ENCODE peak calls at places on chromosomes 11 and 22, in ten cellular contexts. One of them, this sample, is unnamed.

GRCh38 chr22:50118557-50119168 is 28.9 kb downstream of the MOV10L1 start:
- DNase-seq in PC-3: no peak
- DNase-seq in neuronal stem cell: no peak
- DNase-seq in endothelial cell of umbilical vein: peak; percentile 98
- DNase-seq in K562: peak; percentile 95
- DNase-seq in OCI-LY7: no peak
- DNase-seq in MM.1S: no peak
- DNase-seq in mesenchymal stem cell: peak; percentile 99
- DNase-seq in IMR-90: peak; percentile 100
- DNase-seq in astrocyte: peak; percentile 99
- DNase-seq in this sample: peak; percentile 91

GRCh38 chr22:39254789-39255298 is 10.1 kb upstream of the PDGFB start:
- DNase-seq in OCI-LY7: no peak
- DNase-seq in endothelial cell of umbilical vein: peak; percentile 84
- DNase-seq in astrocyte: peak; percentile 47
- DNase-seq in IMR-90: peak; percentile 79
- DNase-seq in PC-3: peak; percentile 38
- DNase-seq in neuronal stem cell: no peak
- DNase-seq in K562: peak; percentile 24
- DNase-seq in MM.1S: peak; percentile 71
- DNase-seq in mesenchymal stem cell: peak; percentile 89
- DNase-seq in this sample: no peak

GRCh38 chr11:116829525-116830183 is at the start of gene APOC3:
- DNase-seq in neuronal stem cell: no peak
- DNase-seq in IMR-90: peak; percentile 37
- DNase-seq in mesenchymal stem cell: peak; percentile 24
- DNase-seq in MM.1S: no peak
- DNase-seq in astrocyte: no peak
- DNase-seq in OCI-LY7: no peak
- DNase-seq in K562: no peak
- DNase-seq in PC-3: no peak
- DNase-seq in endothelial cell of umbilical vein: no peak
- DNase-seq in this sample: peak; percentile 80

GRCh38 chr11:99773646-99774045 is 752.9 kb downstream of the CNTN5 start:
- DNase-seq in IMR-90: peak; percentile 60
- DNase-seq in astrocyte: peak; percentile 4
- DNase-seq in neuronal stem cell: no peak
- DNase-seq in OCI-LY7: no peak
- DNase-seq in MM.1S: no peak
- DNase-seq in PC-3: no peak
- DNase-seq in K562: no peak
- DNase-seq in endothelial cell of umbilical vein: no peak
- DNase-seq in mesenchymal stem cell: peak; percentile 97
- DNase-seq in this sample: peak; percentile 19

GRCh38 chr22:41742918-41743317 is 43.6 kb downstream of the MEI1 start:
- DNase-seq in PC-3: no peak
- DNase-seq in MM.1S: no peak
- DNase-seq in endothelial cell of umbilical vein: no peak
- DNase-seq in neuronal stem cell: no peak
- DNase-seq in IMR-90: no peak
- DNase-seq in OCI-LY7: no peak
- DNase-seq in K562: peak; percentile 9
- DNase-seq in astrocyte: no peak
- DNase-seq in mesenchymal stem cell: no peak
- DNase-seq in this sample: no peak

GRCh38 chr11:111331711-111332479 is 33.5 kb downstream of the POU2AF3 start:
- DNase-seq in endothelial cell of umbilical vein: no peak
- DNase-seq in mesenchymal stem cell: no peak
- DNase-seq in PC-3: peak; percentile 25
- DNase-seq in MM.1S: no peak
- DNase-seq in K562: no peak
- DNase-seq in astrocyte: peak; percentile 80
- DNase-seq in OCI-LY7: no peak
- DNase-seq in neuronal stem cell: no peak
- DNase-seq in IMR-90: peak; percentile 45
- DNase-seq in this sample: no peak

GRCh38 chr11:47148274-47148673 is 28.4 kb downstream of the ARFGAP2 start:
- DNase-seq in OCI-LY7: no peak
- DNase-seq in IMR-90: no peak
- DNase-seq in neuronal stem cell: no peak
- DNase-seq in MM.1S: no peak
- DNase-seq in astrocyte: no peak
- DNase-seq in K562: no peak
- DNase-seq in PC-3: no peak
- DNase-seq in endothelial cell of umbilical vein: no peak
- DNase-seq in mesenchymal stem cell: no peak
- DNase-seq in this sample: no peak

GRCh38 chr11:124672531-124673215 is 866 bp downstream of the SIAE start:
- DNase-seq in neuronal stem cell: no peak
- DNase-seq in K562: peak; percentile 27
- DNase-seq in astrocyte: no peak
- DNase-seq in IMR-90: no peak
- DNase-seq in mesenchymal stem cell: no peak
- DNase-seq in endothelial cell of umbilical vein: no peak
- DNase-seq in OCI-LY7: peak; percentile 11
- DNase-seq in MM.1S: no peak
- DNase-seq in PC-3: no peak
- DNase-seq in this sample: peak; percentile 32

GRCh38 chr11:24391165-24391564 is 105.7 kb upstream of the LUZP2 start:
- DNase-seq in endothelial cell of umbilical vein: no peak
- DNase-seq in mesenchymal stem cell: peak; percentile 86
- DNase-seq in OCI-LY7: no peak
- DNase-seq in neuronal stem cell: no peak
- DNase-seq in PC-3: peak; percentile 63
- DNase-seq in MM.1S: no peak
- DNase-seq in K562: no peak
- DNase-seq in astrocyte: peak; percentile 66
- DNase-seq in IMR-90: peak; percentile 87
- DNase-seq in this sample: peak; percentile 37

GRCh38 chr11:86360775-86361395 is 13.8 kb upstream of the CCDC81 start:
- DNase-seq in endothelial cell of umbilical vein: peak; percentile 61
- DNase-seq in OCI-LY7: no peak
- DNase-seq in K562: peak; percentile 13
- DNase-seq in mesenchymal stem cell: peak; percentile 63
- DNase-seq in MM.1S: no peak
- DNase-seq in neuronal stem cell: no peak
- DNase-seq in PC-3: peak; percentile 62
- DNase-seq in astrocyte: peak; percentile 27
- DNase-seq in IMR-90: peak; percentile 73
- DNase-seq in this sample: peak; percentile 40

GRCh38 chr11:102429691-102430090 is 22.9 kb downstream of the TMEM123 start:
- DNase-seq in astrocyte: no peak
- DNase-seq in mesenchymal stem cell: no peak
- DNase-seq in K562: no peak
- DNase-seq in OCI-LY7: peak; percentile 61
- DNase-seq in neuronal stem cell: no peak
- DNase-seq in endothelial cell of umbilical vein: no peak
- DNase-seq in IMR-90: no peak
- DNase-seq in PC-3: no peak
- DNase-seq in MM.1S: no peak
- DNase-seq in this sample: no peak

GRCh38 chr11:102430158-102430836 is 22.3 kb downstream of the TMEM123 start:
- DNase-seq in K562: no peak
- DNase-seq in PC-3: no peak
- DNase-seq in neuronal stem cell: no peak
- DNase-seq in astrocyte: peak; percentile 41
- DNase-seq in endothelial cell of umbilical vein: no peak
- DNase-seq in mesenchymal stem cell: no peak
- DNase-seq in OCI-LY7: peak; percentile 95
- DNase-seq in IMR-90: peak; percentile 70
- DNase-seq in MM.1S: peak; percentile 34
- DNase-seq in this sample: no peak

GRCh38 chr11:102427068-102427467 is 25.5 kb downstream of the TMEM123 start:
- DNase-seq in neuronal stem cell: no peak
- DNase-seq in endothelial cell of umbilical vein: no peak
- DNase-seq in MM.1S: no peak
- DNase-seq in IMR-90: no peak
- DNase-seq in K562: no peak
- DNase-seq in astrocyte: no peak
- DNase-seq in mesenchymal stem cell: no peak
- DNase-seq in PC-3: no peak
- DNase-seq in OCI-LY7: no peak
- DNase-seq in this sample: no peak

GRCh38 chr11:102426570-102426969 is 26.0 kb downstream of the TMEM123 start:
- DNase-seq in IMR-90: no peak
- DNase-seq in MM.1S: no peak
- DNase-seq in mesenchymal stem cell: no peak
- DNase-seq in OCI-LY7: no peak
- DNase-seq in PC-3: no peak
- DNase-seq in endothelial cell of umbilical vein: no peak
- DNase-seq in neuronal stem cell: no peak
- DNase-seq in astrocyte: no peak
- DNase-seq in K562: no peak
- DNase-seq in this sample: no peak

DNA sequence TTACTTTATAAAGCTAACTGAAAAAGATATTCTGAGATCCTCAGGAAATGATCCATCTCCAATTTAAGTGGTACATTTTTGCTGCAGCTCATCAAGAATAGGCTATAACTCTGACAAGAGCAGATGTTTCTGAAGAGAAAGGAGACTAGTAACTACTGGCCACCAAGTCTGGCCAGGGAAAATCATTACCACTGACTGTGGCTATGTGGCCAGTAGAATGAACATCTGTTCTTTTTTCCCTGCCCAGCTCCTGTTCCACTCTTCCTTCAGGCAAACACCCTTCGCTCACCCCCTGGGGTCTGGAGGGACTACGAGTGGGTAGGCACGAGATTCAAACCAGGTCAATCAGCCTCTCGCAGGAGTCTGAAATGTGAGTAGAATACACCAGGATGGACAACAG is 23.9 kb downstream of the TMEM123 start:
- DNase-seq in K562: no peak
- DNase-seq in MM.1S: no peak
- DNase-seq in IMR-90: no peak
- DNase-seq in mesenchymal stem cell: no peak
- DNase-seq in endothelial cell of umbilical vein: no peak
- DNase-seq in OCI-LY7: no peak
- DNase-seq in PC-3: no peak
- DNase-seq in neuronal stem cell: no peak
- DNase-seq in astrocyte: no peak
- DNase-seq in this sample: no peak
- H3K27ac ChIP-seq in K562: no peak overlapping the region
- H3K27ac ChIP-seq in MM.1S: no peak overlapping the region
- H3K27ac ChIP-seq in IMR-90: no peak overlapping the region
- H3K27ac ChIP-seq in mesenchymal stem cell: no peak overlapping the region
- H3K27ac ChIP-seq in endothelial cell of umbilical vein: no peak overlapping the region
- H3K27ac ChIP-seq in OCI-LY7: peak overlapping the region; percentile 98
- H3K27ac ChIP-seq in PC-3: no peak overlapping the region
- H3K27ac ChIP-seq in neuronal stem cell: no peak overlapping the region
- H3K27ac ChIP-seq in astrocyte: no peak overlapping the region
- H3K27ac ChIP-seq in this sample: no peak overlapping the region

GRCh38 chr11:74487875-74488274 is 5.6 kb downstream of the LIPT2 start:
- DNase-seq in K562: peak; percentile 61
- DNase-seq in MM.1S: no peak
- DNase-seq in PC-3: peak; percentile 59
- DNase-seq in IMR-90: no peak
- DNase-seq in astrocyte: no peak
- DNase-seq in OCI-LY7: peak; percentile 19
- DNase-seq in endothelial cell of umbilical vein: no peak
- DNase-seq in mesenchymal stem cell: no peak
- DNase-seq in neuronal stem cell: no peak
- DNase-seq in this sample: no peak
- H2AFZ ChIP-seq in K562: peak overlapping the region; percentile 81
- H2AFZ ChIP-seq in MM.1S: no peak overlapping the region
- H2AFZ ChIP-seq in PC-3: no peak overlapping the region
- H2AFZ ChIP-seq in IMR-90: no peak overlapping the region
- H2AFZ ChIP-seq in astrocyte: no peak overlapping the region
- H2AFZ ChIP-seq in OCI-LY7: no peak overlapping the region
- H2AFZ ChIP-seq in endothelial cell of umbilical vein: no peak overlapping the region
- H2AFZ ChIP-seq in mesenchymal stem cell: no peak overlapping the region
- H2AFZ ChIP-seq in neuronal stem cell: no peak overlapping the region
- H2AFZ ChIP-seq in this sample: no peak overlapping the region

DNA sequence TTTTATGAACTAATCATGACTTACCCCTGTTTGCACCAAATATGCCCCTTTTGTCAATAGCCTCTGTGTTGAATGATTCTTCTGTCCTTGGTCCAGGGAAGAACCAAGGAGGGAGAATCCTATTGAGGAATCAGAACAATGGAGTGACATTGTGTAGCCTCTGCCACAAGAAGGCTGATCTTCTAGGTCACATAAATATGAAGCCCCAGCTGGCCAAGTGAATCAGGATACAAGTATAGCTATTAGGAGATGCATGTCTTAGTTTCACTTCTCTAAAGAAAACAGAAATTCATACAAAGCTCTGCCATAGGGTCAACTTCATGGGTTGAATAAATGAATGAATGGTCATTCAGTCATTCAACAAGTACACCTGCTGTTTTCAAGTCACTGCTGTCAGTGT is 118.2 kb upstream of the BLID start:
- DNase-seq in PC-3: no peak
- DNase-seq in neuronal stem cell: no peak
- DNase-seq in MM.1S: no peak
- DNase-seq in K562: no peak
- DNase-seq in OCI-LY7: peak; percentile 42
- DNase-seq in endothelial cell of umbilical vein: no peak
- DNase-seq in mesenchymal stem cell: no peak
- DNase-seq in astrocyte: no peak
- DNase-seq in IMR-90: no peak
- DNase-seq in this sample: no peak
- H3K27ac ChIP-seq in PC-3: no peak overlapping the region
- H3K27ac ChIP-seq in neuronal stem cell: no peak overlapping the region
- H3K27ac ChIP-seq in MM.1S: no peak overlapping the region
- H3K27ac ChIP-seq in K562: no peak overlapping the region
- H3K27ac ChIP-seq in OCI-LY7: no peak overlapping the region
- H3K27ac ChIP-seq in endothelial cell of umbilical vein: no peak overlapping the region
- H3K27ac ChIP-seq in mesenchymal stem cell: no peak overlapping the region
- H3K27ac ChIP-seq in astrocyte: no peak overlapping the region
- H3K27ac ChIP-seq in IMR-90: peak overlapping the region; percentile 87
- H3K27ac ChIP-seq in this sample: no peak overlapping the region

GRCh38 chr11:57356179-57356757 is 18.1 kb downstream of the P2RX3 start:
- DNase-seq in PC-3: no peak
- DNase-seq in endothelial cell of umbilical vein: no peak
- DNase-seq in MM.1S: no peak
- DNase-seq in astrocyte: no peak
- DNase-seq in IMR-90: no peak
- DNase-seq in OCI-LY7: no peak
- DNase-seq in mesenchymal stem cell: no peak
- DNase-seq in K562: no peak
- DNase-seq in neuronal stem cell: no peak
- DNase-seq in this sample: no peak

GRCh38 chr11:57358543-57358961 is 20.4 kb downstream of the P2RX3 start:
- DNase-seq in neuronal stem cell: no peak
- DNase-seq in MM.1S: no peak
- DNase-seq in endothelial cell of umbilical vein: no peak
- DNase-seq in PC-3: peak; percentile 40
- DNase-seq in astrocyte: peak; percentile 47
- DNase-seq in OCI-LY7: no peak
- DNase-seq in K562: peak; percentile 44
- DNase-seq in mesenchymal stem cell: peak; percentile 9
- DNase-seq in IMR-90: peak; percentile 10
- DNase-seq in this sample: peak; percentile 28

GRCh38 chr11:57358991-57359390 is 20.8 kb downstream of the P2RX3 start:
- DNase-seq in PC-3: no peak
- DNase-seq in IMR-90: no peak
- DNase-seq in mesenchymal stem cell: no peak
- DNase-seq in endothelial cell of umbilical vein: no peak
- DNase-seq in OCI-LY7: no peak
- DNase-seq in MM.1S: no peak
- DNase-seq in neuronal stem cell: no peak
- DNase-seq in astrocyte: no peak
- DNase-seq in K562: no peak
- DNase-seq in this sample: no peak

GRCh38 chr11:57357310-57357709 is 19.2 kb downstream of the P2RX3 start:
- DNase-seq in K562: no peak
- DNase-seq in mesenchymal stem cell: no peak
- DNase-seq in OCI-LY7: no peak
- DNase-seq in MM.1S: no peak
- DNase-seq in PC-3: no peak
- DNase-seq in IMR-90: no peak
- DNase-seq in endothelial cell of umbilical vein: no peak
- DNase-seq in neuronal stem cell: no peak
- DNase-seq in astrocyte: no peak
- DNase-seq in this sample: no peak

GRCh38 chr11:57357827-57358226 is 19.7 kb downstream of the P2RX3 start:
- DNase-seq in IMR-90: peak; percentile 54
- DNase-seq in OCI-LY7: no peak
- DNase-seq in astrocyte: no peak
- DNase-seq in PC-3: no peak
- DNase-seq in K562: no peak
- DNase-seq in mesenchymal stem cell: peak; percentile 32
- DNase-seq in neuronal stem cell: no peak
- DNase-seq in endothelial cell of umbilical vein: no peak
- DNase-seq in MM.1S: no peak
- DNase-seq in this sample: peak; percentile 33
- H2AFZ ChIP-seq in IMR-90: no peak overlapping the region
- H2AFZ ChIP-seq in OCI-LY7: no peak overlapping the region
- H2AFZ ChIP-seq in astrocyte: no peak overlapping the region
- H2AFZ ChIP-seq in PC-3: no peak overlapping the region
- H2AFZ ChIP-seq in K562: peak overlapping the region; percentile 47
- H2AFZ ChIP-seq in mesenchymal stem cell: no peak overlapping the region
- H2AFZ ChIP-seq in neuronal stem cell: no peak overlapping the region
- H2AFZ ChIP-seq in endothelial cell of umbilical vein: no peak overlapping the region
- H2AFZ ChIP-seq in MM.1S: no peak overlapping the region
- H2AFZ ChIP-seq in this sample: no peak overlapping the region